ENCODE peak calls at places on chromosomes 13 and 19, in eight cellular contexts. W, M, B, H, S, A, D and E are unnamed samples.

GRCh38 chr13:19910336-19911072 is 47.1 kb upstream of the ZMYM5 start:
- DNase-seq in W (peak; percentile 49), M (peak; percentile 51), B (no peak), H (no peak), S (no peak), A (peak; percentile 88), D (no peak), E (no peak)

GRCh38 chr19:5507056-5507624 is 51.9 kb downstream of the ZNRF4 start:
- DNase-seq in W (no peak), M (no peak), B (no peak), H (no peak), S (no peak), A (no peak), D (no peak), E (no peak)

GRCh38 chr13:104984296-104984818 is 1551.1 kb downstream of the EFNB2 start:
- DNase-seq in W (peak; percentile 12), M (no peak), B (peak; percentile 72), H (no peak), S (no peak), A (peak; percentile 4), D (no peak), E (peak; percentile 92)

GRCh38 chr13:45361596-45362206 is 20.7 kb upstream of the TPT1 start:
- DNase-seq in W (peak; percentile 67), M (no peak), B (peak; percentile 59), H (no peak), S (no peak), A (peak; percentile 91), D (no peak), E (no peak)

GRCh38 chr19:18089726-18090125 is 3.0 kb upstream of the IL12RB1 start:
- DNase-seq in W (no peak), M (no peak), B (no peak), H (no peak), S (no peak), A (no peak), D (no peak), E (no peak)

GRCh38 chr19:5155586-5156210 is 184.9 kb downstream of the PTPRS start:
- DNase-seq in W (no peak), M (no peak), B (no peak), H (no peak), S (no peak), A (no peak), D (no peak), E (no peak)

GRCh38 chr13:60286707-60287106 is 110.3 kb upstream of the TDRD3 start:
- DNase-seq in W (no peak), M (no peak), B (no peak), H (peak; percentile 0), S (no peak), A (no peak), D (no peak), E (no peak)

GRCh38 chr19:3062165-3063105 is at the start of gene TLE5:
- DNase-seq in W (no peak), M (peak; percentile 70), B (no peak), H (no peak), S (no peak), A (no peak), D (peak; percentile 75), E (peak; percentile 28)

GRCh38 chr13:21328201-21328600 is 130.9 kb downstream of the ZDHHC20 start:
- DNase-seq in W (no peak), M (no peak), B (no peak), H (peak; percentile 27), S (peak; percentile 53), A (no peak), D (peak; percentile 76), E (no peak)

GRCh38 chr13:27125357-27126282 is 46.0 kb downstream of the USP12 start:
- DNase-seq in W (no peak), M (no peak), B (no peak), H (peak; percentile 2), S (no peak), A (peak; percentile 35), D (peak; percentile 45), E (no peak)

GRCh38 chr13:108155185-108156106 is 59.9 kb downstream of the LIG4 start:
- DNase-seq in W (peak; percentile 52), M (peak; percentile 77), B (peak; percentile 64), H (peak; percentile 22), S (peak; percentile 10), A (peak; percentile 20), D (peak; percentile 83), E (peak; percentile 60)

GRCh38 chr19:38030681-38031422 is 123.8 kb downstream of the SIPA1L3 start:
- DNase-seq in W (no peak), M (no peak), B (no peak), H (no peak), S (no peak), A (no peak), D (no peak), E (no peak)

GRCh38 chr13:83297591-83298305 is 584.5 kb downstream of the SLITRK1 start:
- DNase-seq in W (no peak), M (no peak), B (peak; percentile 11), H (no peak), S (no peak), A (no peak), D (no peak), E (no peak)

GRCh38 chr19:50173144-50173543 is 10.1 kb upstream of the IZUMO2 start:
- DNase-seq in W (no peak), M (peak; percentile 85), B (no peak), H (no peak), S (no peak), A (no peak), D (no peak), E (no peak)

GRCh38 chr19:42176649-42176989 is 40.9 kb downstream of the DEDD2 start:
- DNase-seq in W (no peak), M (no peak), B (no peak), H (no peak), S (no peak), A (no peak), D (no peak), E (no peak)

GRCh38 chr13:112744306-112745021 is 54.6 kb downstream of the ATP11A start:
- DNase-seq in W (peak; percentile 63), M (no peak), B (peak; percentile 49), H (no peak), S (no peak), A (peak; percentile 28), D (no peak), E (no peak)
- H3K9ac ChIP-seq in W (no peak overlapping the region), M (no peak overlapping the region), B (no peak overlapping the region), H (no peak overlapping the region), S (no peak overlapping the region), A (no peak overlapping the region), D (no peak overlapping the region), E (no peak overlapping the region)

DNA sequence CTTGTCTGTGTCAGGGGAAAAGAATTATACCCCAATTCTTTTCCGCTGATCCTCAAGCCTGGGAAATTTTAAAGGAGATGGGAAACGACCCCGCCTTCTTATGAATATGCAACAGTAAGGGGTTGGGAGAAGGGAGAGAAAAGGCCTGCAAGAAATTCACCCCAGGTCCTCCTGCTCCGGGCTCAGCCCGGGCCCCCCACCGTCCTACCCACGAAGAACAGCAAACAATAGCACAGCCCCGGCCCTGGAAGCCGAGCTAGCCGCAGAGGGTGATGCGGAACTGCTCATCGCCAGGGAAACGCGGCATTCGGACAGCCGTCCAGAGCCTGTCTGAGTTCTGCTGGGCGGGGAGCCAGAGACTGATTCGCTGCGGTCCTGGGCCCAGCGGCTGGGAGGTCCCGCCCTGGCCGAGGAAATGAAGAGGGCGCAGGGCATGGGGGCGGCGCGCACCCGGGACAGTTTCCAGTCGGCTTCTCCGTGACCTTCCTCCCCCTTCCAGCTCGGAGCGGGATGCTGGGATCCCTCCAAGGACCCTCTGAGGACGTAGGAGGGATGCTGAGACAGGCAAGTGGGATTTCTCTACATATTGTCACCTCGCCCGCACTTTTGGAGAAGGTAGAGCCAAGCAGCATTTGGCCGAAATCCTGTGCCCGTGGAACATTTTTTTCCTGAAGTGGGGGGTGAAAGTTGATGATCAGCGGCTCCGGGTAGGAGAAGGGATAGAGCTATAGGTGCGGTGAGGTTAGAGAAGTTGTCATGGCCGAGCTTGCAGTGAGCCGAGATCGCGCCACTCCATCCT is 82.3 kb upstream of the C1QTNF9B start:
- DNase-seq in W (peak; percentile 82), M (peak; percentile 74), B (peak; percentile 85), H (peak; percentile 20), S (no peak), A (peak; percentile 65), D (peak; percentile 87), E (peak; percentile 75)
- H3K9ac ChIP-seq in W (peak overlapping the region; percentile 58), M (peak overlapping the region; percentile 64), B (peak overlapping the region; percentile 90), H (peak overlapping the region; percentile 79), S (no peak overlapping the region), A (peak overlapping the region; percentile 23), D (peak overlapping the region; percentile 73), E (peak overlapping the region; percentile 54)

DNA sequence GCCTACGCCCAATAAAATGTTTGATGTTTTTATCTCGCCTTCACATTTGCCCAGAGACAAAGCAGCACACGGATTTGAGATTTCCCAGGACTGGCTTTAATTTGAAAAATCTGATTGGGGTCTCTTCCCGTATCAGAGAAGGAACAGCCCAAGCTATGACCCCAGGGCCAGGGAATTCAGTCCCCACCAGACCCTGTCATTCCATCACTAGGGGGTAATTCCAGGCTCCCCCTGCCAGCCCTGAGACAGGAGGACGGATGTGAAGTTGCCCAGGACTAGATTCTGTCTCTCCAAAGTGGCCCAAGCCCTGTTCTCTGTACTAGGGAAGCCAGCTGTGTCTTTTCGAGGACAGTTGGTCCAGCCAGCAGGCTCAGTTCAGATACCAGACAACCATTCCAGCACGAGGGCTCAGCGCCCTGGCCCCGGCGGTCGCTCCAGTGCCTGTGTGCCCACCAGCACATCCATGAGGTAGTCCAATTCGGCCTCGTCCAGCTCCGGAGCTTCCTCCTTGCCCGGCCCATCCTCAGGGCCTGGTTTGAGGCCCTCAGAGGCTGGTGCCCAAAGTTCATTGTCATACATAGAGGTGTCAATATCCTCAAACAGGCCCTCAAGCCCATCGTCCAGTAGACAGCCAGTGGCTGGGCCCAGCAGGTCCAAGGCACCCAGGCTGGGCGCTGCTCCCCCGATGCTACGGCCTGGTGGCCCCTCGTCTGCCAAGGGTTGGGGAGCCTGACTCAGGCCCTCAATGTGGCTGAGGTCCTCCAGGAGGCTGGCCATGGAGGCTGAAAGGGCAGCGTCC is 3.2 kb downstream of the SERTAD1 start:
- DNase-seq in W (no peak), M (no peak), B (no peak), H (no peak), S (no peak), A (no peak), D (peak; percentile 45), E (no peak)
- H3K9ac ChIP-seq in W (no peak overlapping the region), M (peak overlapping the region; percentile 34), B (no peak overlapping the region), H (peak overlapping the region; percentile 32), S (no peak overlapping the region), A (no peak overlapping the region), D (no peak overlapping the region), E (no peak overlapping the region)

GRCh38 chr19:47511681-47512080 is 3.2 kb downstream of the NAPA start:
- DNase-seq in W (peak; percentile 61), M (no peak), B (no peak), H (no peak), S (no peak), A (no peak), D (peak; percentile 39), E (no peak)
- H3K9ac ChIP-seq in W (no peak overlapping the region), M (peak overlapping the region; percentile 100), B (peak overlapping the region; percentile 39), H (peak overlapping the region; percentile 28), S (no peak overlapping the region), A (no peak overlapping the region), D (no peak overlapping the region), E (no peak overlapping the region)

GRCh38 chr19:40798997-40799557 is at the start of gene EGLN2:
- DNase-seq in W (no peak), M (no peak), B (no peak), H (no peak), S (no peak), A (no peak), D (no peak), E (peak; percentile 34)
- H3K9ac ChIP-seq in W (peak within 1 kb of the TSS; percentile 96), M (peak within 1 kb of the TSS; percentile 85), B (peak within 1 kb of the TSS; percentile 79), H (peak within 1 kb of the TSS; percentile 85), S (peak within 1 kb of the TSS; percentile 91), A (peak within 1 kb of the TSS; percentile 71), D (peak within 1 kb of the TSS; percentile 92), E (peak within 1 kb of the TSS; percentile 78)